ENCODE peak calls at places on chromosomes 16 and 17, in ten cellular contexts. H is T-helper 17 cell; L is NCI-H510A; X is lower lobe of right lung; Q is memory B cell; E is NCI-H1105; V is stimulated activated naive CD8-positive, alpha-beta T cell treated with anti-CD3 and anti-CD28 coated beads, Interleukin-15, Interleukin-2, amounts not matched to agents 100 U/mL and 50 U/mL, for 24 hours; G is NCI-H345; R is naive thymus-derived CD8-positive, alpha-beta T cell; P is amniotic epithelial cell. B is an unnamed sample.

GRCh38 chr17:77645441-77646430 is 312.8 kb upstream of the TNRC6C start:
- DNase-seq in L (no peak), V (peak), X (no peak), E (no peak), Q (no peak), H (no peak), R (peak), P (no peak), G (no peak), B (no peak)

GRCh38 chr17:489758-490329 is 137.2 kb upstream of the RPH3AL start:
- DNase-seq in L (no peak), P (peak), H (peak), G (no peak), E (no peak), R (peak), V (peak), X (peak), Q (peak), B (peak)

GRCh38 chr16:56610609-56611111 is 2.3 kb downstream of the MT2A start:
- DNase-seq in P (peak), Q (no peak), R (no peak), H (no peak), X (no peak), G (no peak), V (no peak), E (no peak), L (no peak), B (no peak)

GRCh38 chr17:72615627-72615991 is 476.9 kb downstream of the SLC39A11 start:
- DNase-seq in X (no peak), G (no peak), L (no peak), Q (no peak), V (no peak), E (no peak), P (no peak), R (no peak), H (no peak), B (no peak)

GRCh38 chr17:44086364-44087311 is 16.1 kb downstream of the G6PC3 start:
- DNase-seq in R (no peak), G (peak), L (peak), P (peak), E (no peak), Q (no peak), V (peak), H (no peak), X (no peak), B (peak)

GRCh38 chr16:73233423-73233762 is 185.5 kb upstream of the ZFHX3 start:
- DNase-seq in V (no peak), H (no peak), Q (no peak), E (no peak), X (no peak), G (no peak), R (no peak), L (no peak), P (no peak), B (no peak)

GRCh38 chr16:53041196-53041977 is 11.3 kb downstream of the CHD9NB start:
- DNase-seq in H (no peak), G (no peak), E (peak), L (no peak), X (no peak), Q (no peak), V (no peak), P (no peak), R (no peak), B (peak)

GRCh38 chr17:2271985-2272702 is 31.4 kb downstream of the SMG6 start:
- DNase-seq in L (no peak), P (no peak), X (no peak), V (no peak), R (no peak), E (no peak), G (no peak), H (no peak), Q (no peak), B (no peak)

GRCh38 chr17:27595208-27595607 is 35.8 kb upstream of the LGALS9 start:
- DNase-seq in H (no peak), R (no peak), G (no peak), E (no peak), X (no peak), L (no peak), Q (no peak), P (no peak), V (no peak), B (no peak)

GRCh38 chr17:78680436-78680835 is 101.6 kb downstream of the CYTH1 start:
- DNase-seq in R (no peak), P (peak), G (no peak), Q (no peak), H (no peak), L (no peak), V (no peak), X (no peak), E (no peak), B (no peak)

GRCh38 chr17:39016193-39017153 is 49.3 kb upstream of the FBXO47 start:
- DNase-seq in X (no peak), Q (no peak), E (no peak), H (no peak), V (no peak), L (no peak), P (peak), R (peak), G (no peak), B (peak)

GRCh38 chr17:64058547-64059115 is 38.2 kb upstream of the ICAM2 start:
- DNase-seq in P (peak), Q (no peak), R (no peak), E (no peak), L (no peak), X (no peak), G (no peak), H (no peak), V (no peak), B (no peak)

GRCh38 chr17:50986989-50987660 is 121.0 kb upstream of the TOB1 start:
- DNase-seq in H (no peak), Q (no peak), X (no peak), E (no peak), V (no peak), P (peak), R (no peak), L (no peak), G (no peak), B (peak)